ENCODE peak calls at places on chromosome X, in ten cellular contexts. T, U, D, K, W, R, V, H, X and Z are unnamed samples.

GRCh38 chrX:8044861-8045434 is 117.7 kb upstream of the PNPLA4 start:
- DNase-seq in U (no peak), R (no peak), T (no peak), H (no peak), K (peak), V (no peak), X (no peak), D (no peak), W (no peak), Z (no peak)

GRCh38 chrX:40100141-40100536 is 2.4 kb upstream of the BCOR start:
- DNase-seq in X (no peak), R (no peak), U (no peak), H (no peak), W (no peak), D (no peak), T (peak), V (no peak), K (no peak), Z (no peak)

GRCh38 chrX:96729868-96730643 is 45.4 kb downstream of the DIAPH2 start:
- DNase-seq in D (no peak), T (no peak), W (no peak), V (no peak), K (no peak), R (no peak), H (no peak), U (no peak), X (no peak), Z (no peak)

GRCh38 chrX:99051639-99052038 is 1358.4 kb downstream of the PCDH19 start:
- DNase-seq in D (no peak), W (no peak), R (no peak), T (no peak), K (no peak), U (no peak), H (no peak), V (no peak), X (no peak), Z (no peak)

GRCh38 chrX:68462197-68462596 is 28.9 kb upstream of the OPHN1 start:
- DNase-seq in U (peak), K (no peak), T (no peak), D (no peak), X (no peak), W (no peak), H (no peak), R (no peak), V (no peak), Z (no peak)

GRCh38 chrX:37454537-37455285 is 105.5 kb downstream of the PRRG1 start:
- DNase-seq in R (no peak), T (no peak), U (peak), W (no peak), K (no peak), V (no peak), D (no peak), X (no peak), H (peak), Z (no peak)

GRCh38 chrX:64152857-64153256 is 52.7 kb downstream of the AMER1 start:
- DNase-seq in K (no peak), R (no peak), U (no peak), X (no peak), W (no peak), T (no peak), D (no peak), H (no peak), V (no peak), Z (no peak)

GRCh38 chrX:87914726-87915125 is 397.1 kb downstream of the KLHL4 start:
- DNase-seq in W (no peak), V (no peak), R (no peak), T (no peak), K (no peak), X (no peak), D (no peak), U (no peak), H (no peak), Z (no peak)

GRCh38 chrX:19739683-19740082 is 147.7 kb downstream of the SH3KBP1 start:
- DNase-seq in K (peak), X (peak), U (peak), W (no peak), T (peak), V (peak), R (no peak), H (peak), D (peak), Z (peak)

GRCh38 chrX:70219938-70220764 is 14.3 kb upstream of the AWAT1 start:
- DNase-seq in D (no peak), T (no peak), W (no peak), V (peak), H (peak), X (peak), R (no peak), K (peak), U (peak), Z (no peak)

GRCh38 chrX:150841466-150842197 is 56.8 kb downstream of the CD99L2 start:
- DNase-seq in R (no peak), D (no peak), X (no peak), U (peak), H (peak), T (no peak), W (no peak), V (no peak), K (peak), Z (no peak)

GRCh38 chrX:138885886-138886285 is 174.4 kb upstream of the FGF13 start:
- DNase-seq in X (no peak), H (no peak), T (no peak), U (peak), K (peak), D (no peak), R (no peak), W (no peak), V (no peak), Z (no peak)

DNA sequence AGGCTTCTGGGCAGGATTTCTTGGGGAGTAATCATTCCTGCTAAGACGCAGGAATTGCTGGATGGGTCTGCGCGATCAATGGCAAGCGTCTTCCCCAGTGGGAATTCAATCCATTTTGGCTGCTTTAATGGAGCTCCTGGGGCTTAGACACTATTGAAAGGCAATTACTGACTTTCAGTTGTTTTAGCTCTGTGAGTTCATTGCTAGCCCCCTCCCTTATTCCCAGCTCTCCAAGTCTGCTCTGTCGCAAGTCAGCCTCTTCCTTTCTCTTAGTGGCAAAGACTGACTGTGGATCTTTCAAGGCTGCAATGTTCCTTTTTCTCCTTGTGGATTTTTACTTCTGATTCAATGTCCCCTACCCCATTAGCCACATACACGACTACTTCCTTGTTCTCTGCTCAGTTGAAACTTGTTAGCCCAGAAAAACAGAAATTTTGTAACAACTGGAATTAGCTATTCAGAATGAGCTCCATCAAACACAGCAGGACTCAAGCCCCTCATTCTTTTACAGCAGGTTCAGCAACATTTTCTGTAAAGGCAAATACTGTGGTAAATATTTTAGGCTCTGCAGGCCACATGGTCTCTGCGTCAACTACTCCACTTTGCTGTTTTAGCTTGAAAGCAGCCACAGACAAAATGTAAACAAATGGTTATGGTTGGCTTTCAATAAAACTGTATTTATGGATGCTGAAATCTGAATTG is 154.9 kb downstream of the ASB9 start:
- DNase-seq in T (no peak), R (no peak), U (no peak), H (no peak), D (no peak), X (no peak), W (no peak), V (no peak), K (no peak), Z (no peak)
- H3K27ac ChIP-seq in T (no peak), R (no peak), U (no peak), H (no peak), D (no peak), X (no peak), W (no peak), V (no peak), K (no peak), Z (no peak)

GRCh38 chrX:47198026-47198686 is 4.5 kb downstream of the UBA1 start:
- DNase-seq in V (no peak), R (no peak), H (no peak), T (no peak), D (no peak), W (no peak), X (no peak), U (no peak), K (no peak), Z (no peak)
- H3K27ac ChIP-seq in V (no peak), R (no peak), H (no peak), T (no peak), D (peak), W (no peak), X (no peak), U (peak), K (no peak), Z (no peak)

GRCh38 chrX:124212622-124213021 is 119.8 kb upstream of the TEX13D start:
- DNase-seq in R (no peak), D (peak), X (no peak), T (no peak), V (no peak), K (no peak), U (no peak), H (no peak), W (no peak), Z (no peak)

GRCh38 chrX:124215786-124216185 is 116.7 kb upstream of the TEX13D start:
- DNase-seq in X (no peak), T (no peak), U (no peak), R (no peak), V (no peak), D (no peak), H (no peak), K (no peak), W (no peak), Z (no peak)

GRCh38 chrX:124223524-124223923 is 108.9 kb upstream of the TEX13D start:
- DNase-seq in R (no peak), V (no peak), X (no peak), K (no peak), H (no peak), D (no peak), T (no peak), U (no peak), W (no peak), Z (no peak)

GRCh38 chrX:124216396-124217124 is 115.9 kb upstream of the TEX13D start:
- DNase-seq in D (no peak), H (no peak), T (no peak), V (no peak), W (no peak), U (no peak), K (no peak), R (no peak), X (no peak), Z (no peak)

GRCh38 chrX:124217289-124218251 is 114.9 kb upstream of the TEX13D start:
- DNase-seq in K (no peak), U (peak), W (peak), V (no peak), D (peak), X (no peak), R (no peak), T (no peak), H (no peak), Z (no peak)
- H3K27ac ChIP-seq in K (no peak), U (peak), W (peak), V (no peak), D (peak), X (no peak), R (peak), T (peak), H (no peak), Z (peak)

DNA sequence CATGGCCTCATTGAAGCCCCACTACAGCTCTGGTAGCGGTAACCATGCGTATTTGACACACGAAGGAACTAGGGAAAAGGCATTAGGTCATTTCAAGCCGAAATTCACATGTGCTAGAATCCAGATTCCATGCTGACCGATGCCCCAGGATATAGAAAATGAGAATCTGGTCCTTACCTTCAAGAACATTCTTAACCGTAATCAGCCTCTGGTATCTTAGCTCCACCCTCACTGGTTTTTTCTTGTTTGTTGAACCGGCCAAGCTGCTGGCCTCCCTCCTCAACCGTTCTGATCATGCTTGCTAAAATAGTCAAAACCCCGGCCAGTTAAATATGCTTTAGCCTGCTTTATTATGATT is 875 bp downstream of the HPRT1 start:
- DNase-seq in U (peak), X (no peak), H (peak), D (no peak), W (no peak), K (peak), V (no peak), T (no peak), R (no peak), Z (no peak)
- H3K27ac ChIP-seq in U (peak), X (peak), H (peak), D (peak), W (peak), K (peak), V (peak), T (no peak), R (peak), Z (no peak)

DNA sequence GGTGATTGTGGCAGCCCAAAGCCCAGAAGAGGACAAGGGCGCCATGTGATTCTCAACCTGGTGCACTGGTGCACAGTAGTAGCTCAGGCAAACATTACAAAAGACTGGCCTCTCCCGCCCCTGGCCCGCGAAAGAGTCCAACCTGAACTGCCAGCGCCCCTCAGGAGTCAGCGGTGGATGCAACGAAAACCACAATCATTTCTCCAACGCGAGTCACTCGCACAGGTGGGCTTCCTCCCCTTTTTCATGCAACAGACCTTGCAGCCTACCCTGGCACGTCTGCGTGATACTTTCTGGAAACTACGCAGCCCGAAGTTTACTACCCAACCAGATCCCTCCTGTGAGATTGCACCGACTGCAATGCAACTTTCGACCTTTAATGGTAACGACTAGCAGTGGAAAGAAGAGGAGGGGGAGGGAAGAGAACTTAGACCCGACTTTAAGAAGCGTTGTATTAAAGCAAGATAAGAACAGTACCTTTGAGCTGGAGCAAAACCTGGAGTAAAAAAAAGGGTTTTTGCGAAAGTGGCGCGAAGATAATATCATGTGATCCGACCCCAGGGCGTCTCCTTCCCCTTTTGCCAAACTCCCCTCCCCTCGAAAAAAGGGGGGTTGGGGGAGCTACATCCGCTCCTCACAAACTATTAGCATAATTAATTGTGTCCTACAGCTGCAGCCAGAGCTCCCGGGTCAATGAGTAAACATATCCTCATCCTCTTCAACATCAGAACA is 63.3 kb upstream of the CCDC160 start:
- DNase-seq in V (no peak), T (no peak), U (no peak), X (no peak), K (no peak), H (no peak), W (peak), D (peak), R (no peak), Z (no peak)
- H3K27ac ChIP-seq in V (no peak), T (no peak), U (no peak), X (no peak), K (no peak), H (no peak), W (no peak), D (no peak), R (no peak), Z (no peak)

DNA sequence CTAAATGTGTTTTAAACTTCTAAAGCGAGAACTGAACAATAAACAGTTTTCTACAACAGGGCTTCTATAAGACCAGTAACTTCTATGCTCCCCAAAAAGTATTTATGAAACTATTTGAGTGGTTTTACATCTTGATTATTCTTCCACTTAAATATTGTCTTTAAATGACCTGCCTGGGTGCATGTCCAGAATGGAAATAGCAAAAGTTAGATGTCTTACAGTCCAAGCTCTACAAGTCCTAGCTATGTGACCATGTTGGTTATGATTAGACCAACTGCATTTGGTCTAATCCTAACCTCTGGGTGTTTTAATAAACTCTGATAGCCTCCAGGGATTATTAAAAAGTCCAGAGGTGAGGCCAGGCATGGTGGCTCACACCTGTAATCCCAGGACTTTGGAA is 79.0 kb upstream of the ATXN3L start:
- DNase-seq in X (no peak), R (no peak), T (no peak), W (no peak), V (no peak), U (no peak), D (no peak), K (no peak), H (no peak), Z (no peak)
- H3K27ac ChIP-seq in X (no peak), R (no peak), T (peak), W (no peak), V (peak), U (peak), D (no peak), K (peak), H (peak), Z (no peak)

GRCh38 chrX:132226169-132226568 is 6.9 kb upstream of the RAP2C start:
- DNase-seq in U (peak), W (no peak), R (no peak), T (no peak), D (no peak), X (no peak), V (no peak), H (no peak), K (peak), Z (no peak)

GRCh38 chrX:132231587-132231986 is 12.3 kb upstream of the RAP2C start:
- DNase-seq in X (no peak), T (no peak), H (no peak), V (no peak), K (no peak), D (no peak), R (no peak), U (no peak), W (no peak), Z (no peak)

GRCh38 chrX:132227383-132228112 is 8.3 kb upstream of the RAP2C start:
- DNase-seq in W (no peak), R (no peak), X (no peak), K (peak), H (no peak), U (peak), D (no peak), T (no peak), V (no peak), Z (no peak)
- H3K27ac ChIP-seq in W (no peak), R (no peak), X (no peak), K (no peak), H (no peak), U (no peak), D (no peak), T (no peak), V (no peak), Z (no peak)

GRCh38 chrX:2708601-2709200 is 17.6 kb downstream of the CD99 start:
- DNase-seq in T (no peak), U (no peak), X (no peak), K (no peak), H (no peak), V (no peak), R (no peak), D (no peak), W (no peak), Z (no peak)

GRCh38 chrX:2705036-2705435 is 13.9 kb downstream of the CD99 start:
- DNase-seq in T (no peak), K (peak), W (no peak), V (peak), H (no peak), R (no peak), X (no peak), U (peak), D (no peak), Z (no peak)

GRCh38 chrX:2705461-2705860 is 14.4 kb downstream of the CD99 start:
- DNase-seq in H (no peak), V (no peak), X (no peak), K (no peak), W (no peak), R (no peak), U (peak), T (no peak), D (no peak), Z (no peak)

GRCh38 chrX:2708016-2708415 is 16.9 kb downstream of the CD99 start:
- DNase-seq in V (no peak), K (no peak), W (no peak), D (no peak), X (no peak), U (peak), H (peak), R (no peak), T (no peak), Z (no peak)

DNA sequence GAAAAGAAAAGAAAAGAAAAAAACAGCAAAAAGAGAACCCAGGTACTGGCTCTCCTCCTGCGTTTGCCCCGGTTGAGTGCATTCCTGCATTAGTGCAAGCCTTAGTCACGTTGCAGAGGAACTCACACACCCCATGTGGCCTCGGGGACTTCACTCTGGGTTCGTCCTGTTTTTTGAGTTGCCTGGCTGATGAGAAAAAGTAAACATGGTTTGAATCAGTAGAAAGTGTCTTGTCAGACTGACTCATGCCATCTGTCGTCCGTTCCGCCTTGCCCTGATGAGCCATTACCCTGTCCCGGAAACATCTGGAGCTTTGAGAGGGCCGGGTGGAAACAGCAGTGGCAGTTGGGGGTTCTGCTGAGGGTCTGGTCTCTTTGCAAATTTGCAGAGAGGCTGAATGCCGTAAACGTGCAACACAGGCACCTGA is 16.3 kb downstream of the CD99 start:
- DNase-seq in T (no peak), U (peak), W (no peak), V (peak), X (no peak), K (peak), D (peak), R (no peak), H (peak), Z (no peak)
- H3K27ac ChIP-seq in T (peak), U (peak), W (no peak), V (no peak), X (peak), K (peak), D (peak), R (no peak), H (peak), Z (no peak)

GRCh38 chrX:53085661-53086229 is 3.6 kb downstream of the TSPYL2 start:
- DNase-seq in T (no peak), W (no peak), H (no peak), X (no peak), V (no peak), U (no peak), R (no peak), D (no peak), K (no peak), Z (no peak)
- H3K27ac ChIP-seq in T (no peak), W (no peak), H (no peak), X (no peak), V (peak), U (no peak), R (peak), D (no peak), K (no peak), Z (no peak)